ENCODE peak calls at places on chromosomes 16 and 17, in four cellular contexts. One of them, this sample, is unnamed.

GRCh38 chr17:80959330-80960036 is 32.2 kb upstream of the CHMP6 start:
- DNase-seq in Calu3: no peak
- DNase-seq in natural killer cell: no peak
- DNase-seq in endothelial cell: no peak
- DNase-seq in this sample: no peak

GRCh38 chr16:1668612-1669319 is 9.3 kb upstream of the JPT2 start:
- DNase-seq in endothelial cell: no peak
- DNase-seq in natural killer cell: no peak
- DNase-seq in Calu3: no peak
- DNase-seq in this sample: no peak

GRCh38 chr17:219696-220095 is 38.2 kb upstream of the DOC2B start:
- DNase-seq in Calu3: no peak
- DNase-seq in natural killer cell: no peak
- DNase-seq in endothelial cell: no peak
- DNase-seq in this sample: no peak

GRCh38 chr17:9676742-9677387 is 31.5 kb downstream of the USP43 start:
- DNase-seq in endothelial cell: no peak
- DNase-seq in Calu3: peak; percentile 62
- DNase-seq in natural killer cell: no peak
- DNase-seq in this sample: no peak

GRCh38 chr17:74574489-74575142 is 7.3 kb upstream of the CD300H start:
- DNase-seq in natural killer cell: no peak
- DNase-seq in endothelial cell: no peak
- DNase-seq in Calu3: no peak
- DNase-seq in this sample: no peak

GRCh38 chr16:83310816-83311215 is 497.0 kb upstream of the HSBP1 start:
- DNase-seq in natural killer cell: no peak
- DNase-seq in endothelial cell: no peak
- DNase-seq in Calu3: no peak
- DNase-seq in this sample: no peak

GRCh38 chr17:45168991-45169752 is 7.5 kb downstream of the HEXIM2 start:
- DNase-seq in natural killer cell: no peak
- DNase-seq in Calu3: no peak
- DNase-seq in endothelial cell: no peak
- DNase-seq in this sample: no peak

GRCh38 chr16:23119570-23119969 is 29.7 kb downstream of the USP31 start:
- DNase-seq in endothelial cell: no peak
- DNase-seq in Calu3: no peak
- DNase-seq in natural killer cell: no peak
- DNase-seq in this sample: no peak

GRCh38 chr17:60947100-60947499 is 269.4 kb downstream of the BCAS3 start:
- DNase-seq in endothelial cell: no peak
- DNase-seq in natural killer cell: no peak
- DNase-seq in Calu3: no peak
- DNase-seq in this sample: no peak

GRCh38 chr16:20952144-20952797 is 51.7 kb downstream of the LYRM1 start:
- DNase-seq in endothelial cell: no peak
- DNase-seq in Calu3: no peak
- DNase-seq in natural killer cell: no peak
- DNase-seq in this sample: no peak

GRCh38 chr17:44223574-44224046 is 4.1 kb upstream of the UBTF start:
- DNase-seq in Calu3: peak; percentile 88
- DNase-seq in natural killer cell: no peak
- DNase-seq in endothelial cell: no peak
- DNase-seq in this sample: no peak

GRCh38 chr17:20266806-20267458 is 200.4 kb downstream of the LGALS9B start:
- DNase-seq in endothelial cell: no peak
- DNase-seq in Calu3: no peak
- DNase-seq in natural killer cell: no peak
- DNase-seq in this sample: no peak

GRCh38 chr17:82528484-82529265 is 9.1 kb downstream of the FOXK2 start:
- DNase-seq in Calu3: peak; percentile 62
- DNase-seq in natural killer cell: no peak
- DNase-seq in endothelial cell: no peak
- DNase-seq in this sample: no peak

GRCh38 chr17:51687887-51688286 is 427.5 kb downstream of the UTP18 start:
- DNase-seq in Calu3: no peak
- DNase-seq in natural killer cell: no peak
- DNase-seq in endothelial cell: no peak
- DNase-seq in this sample: no peak

GRCh38 chr16:75632857-75633256 is 9.8 kb upstream of the ADAT1 start:
- DNase-seq in endothelial cell: no peak
- DNase-seq in natural killer cell: no peak
- DNase-seq in Calu3: no peak
- DNase-seq in this sample: no peak

GRCh38 chr17:62963296-62963695 is 2.7 kb upstream of the TANC2 start:
- DNase-seq in endothelial cell: no peak
- DNase-seq in natural killer cell: no peak
- DNase-seq in Calu3: no peak
- DNase-seq in this sample: no peak

GRCh38 chr17:32882734-32883133 is 5.8 kb upstream of the MYO1D start:
- DNase-seq in Calu3: no peak
- DNase-seq in endothelial cell: no peak
- DNase-seq in natural killer cell: no peak
- DNase-seq in this sample: no peak

GRCh38 chr17:81049973-81050551 is 15.1 kb downstream of the BAIAP2 start:
- DNase-seq in endothelial cell: no peak
- DNase-seq in natural killer cell: no peak
- DNase-seq in Calu3: peak; percentile 92
- DNase-seq in this sample: no peak

GRCh38 chr17:41511130-41511529 is 5.7 kb upstream of the KRT13 start:
- DNase-seq in Calu3: no peak
- DNase-seq in endothelial cell: no peak
- DNase-seq in natural killer cell: no peak
- DNase-seq in this sample: no peak

GRCh38 chr16:79210629-79211028 is 389.9 kb downstream of the MAF start:
- DNase-seq in Calu3: no peak
- DNase-seq in endothelial cell: no peak
- DNase-seq in natural killer cell: no peak
- DNase-seq in this sample: no peak

GRCh38 chr17:82214012-82214628 is 1.5 kb upstream of the CCDC57 start:
- DNase-seq in natural killer cell: no peak
- DNase-seq in endothelial cell: no peak
- DNase-seq in Calu3: no peak
- DNase-seq in this sample: no peak

GRCh38 chr16:57634171-57634570 is 5.7 kb downstream of the ADGRG1 start:
- DNase-seq in endothelial cell: no peak
- DNase-seq in natural killer cell: no peak
- DNase-seq in Calu3: peak; percentile 55
- DNase-seq in this sample: no peak

GRCh38 chr17:5237541-5238016 is 2.9 kb upstream of the SCIMP start:
- DNase-seq in Calu3: peak; percentile 57
- DNase-seq in endothelial cell: peak; percentile 48
- DNase-seq in natural killer cell: peak; percentile 63
- DNase-seq in this sample: no peak

GRCh38 chr16:19356024-19356952 is 61.4 kb upstream of the TMC5 start:
- DNase-seq in Calu3: no peak
- DNase-seq in endothelial cell: no peak
- DNase-seq in natural killer cell: no peak
- DNase-seq in this sample: no peak

GRCh38 chr16:72475688-72476087 is 303.7 kb upstream of the PMFBP1 start:
- DNase-seq in endothelial cell: no peak
- DNase-seq in natural killer cell: no peak
- DNase-seq in Calu3: no peak
- DNase-seq in this sample: no peak

GRCh38 chr16:81140930-81141780 is 45.0 kb upstream of the GCSH start:
- DNase-seq in natural killer cell: no peak
- DNase-seq in Calu3: peak; percentile 60
- DNase-seq in endothelial cell: peak; percentile 16
- DNase-seq in this sample: no peak

GRCh38 chr17:81726004-81726403 is 13.9 kb downstream of the SLC25A10 start:
- DNase-seq in endothelial cell: no peak
- DNase-seq in Calu3: no peak
- DNase-seq in natural killer cell: no peak
- DNase-seq in this sample: no peak

GRCh38 chr17:59149051-59149450 is 5.9 kb downstream of the SKA2 start:
- DNase-seq in natural killer cell: no peak
- DNase-seq in Calu3: no peak
- DNase-seq in endothelial cell: no peak
- DNase-seq in this sample: no peak

GRCh38 chr17:27481327-27481726 is 25.1 kb downstream of the KSR1 start:
- DNase-seq in endothelial cell: no peak
- DNase-seq in natural killer cell: peak; percentile 34
- DNase-seq in Calu3: no peak
- DNase-seq in this sample: no peak

GRCh38 chr16:474420-475122 is 49.1 kb downstream of the RAB11FIP3 start:
- DNase-seq in Calu3: peak; percentile 26
- DNase-seq in natural killer cell: no peak
- DNase-seq in endothelial cell: no peak
- DNase-seq in this sample: no peak

GRCh38 chr17:54882371-54882770 is 18.3 kb upstream of the TOM1L1 start:
- DNase-seq in Calu3: no peak
- DNase-seq in natural killer cell: no peak
- DNase-seq in endothelial cell: no peak
- DNase-seq in this sample: no peak

GRCh38 chr17:78607061-78607460 is 29.9 kb upstream of the DNAH17 start:
- DNase-seq in natural killer cell: no peak
- DNase-seq in Calu3: no peak
- DNase-seq in endothelial cell: no peak
- DNase-seq in this sample: no peak

GRCh38 chr17:27848941-27849340 is 44.2 kb downstream of the LYRM9 start:
- DNase-seq in endothelial cell: no peak
- DNase-seq in natural killer cell: no peak
- DNase-seq in Calu3: no peak
- DNase-seq in this sample: no peak

GRCh38 chr17:38885728-38886642 is 16.1 kb downstream of the LASP1 start:
- DNase-seq in Calu3: no peak
- DNase-seq in endothelial cell: no peak
- DNase-seq in natural killer cell: no peak
- DNase-seq in this sample: no peak

GRCh38 chr17:62965149-62965648 is 836 bp upstream of the TANC2 start:
- DNase-seq in endothelial cell: no peak
- DNase-seq in Calu3: no peak
- DNase-seq in natural killer cell: no peak
- DNase-seq in this sample: no peak

GRCh38 chr17:79923974-79924638 is 84.9 kb upstream of the CBX4 start:
- DNase-seq in endothelial cell: peak; percentile 95
- DNase-seq in natural killer cell: no peak
- DNase-seq in Calu3: peak; percentile 59
- DNase-seq in this sample: no peak

GRCh38 chr16:68275611-68276191 is 11.4 kb downstream of the SLC7A6 start:
- DNase-seq in Calu3: no peak
- DNase-seq in endothelial cell: no peak
- DNase-seq in natural killer cell: no peak
- DNase-seq in this sample: no peak

GRCh38 chr16:14388243-14388642 is 241.8 kb downstream of the PARN start:
- DNase-seq in Calu3: no peak
- DNase-seq in endothelial cell: no peak
- DNase-seq in natural killer cell: no peak
- DNase-seq in this sample: no peak

GRCh38 chr16:2858245-2859025 is 465 bp upstream of the PRSS22 start:
- DNase-seq in natural killer cell: no peak
- DNase-seq in Calu3: peak; percentile 98
- DNase-seq in endothelial cell: no peak
- DNase-seq in this sample: no peak

DNA sequence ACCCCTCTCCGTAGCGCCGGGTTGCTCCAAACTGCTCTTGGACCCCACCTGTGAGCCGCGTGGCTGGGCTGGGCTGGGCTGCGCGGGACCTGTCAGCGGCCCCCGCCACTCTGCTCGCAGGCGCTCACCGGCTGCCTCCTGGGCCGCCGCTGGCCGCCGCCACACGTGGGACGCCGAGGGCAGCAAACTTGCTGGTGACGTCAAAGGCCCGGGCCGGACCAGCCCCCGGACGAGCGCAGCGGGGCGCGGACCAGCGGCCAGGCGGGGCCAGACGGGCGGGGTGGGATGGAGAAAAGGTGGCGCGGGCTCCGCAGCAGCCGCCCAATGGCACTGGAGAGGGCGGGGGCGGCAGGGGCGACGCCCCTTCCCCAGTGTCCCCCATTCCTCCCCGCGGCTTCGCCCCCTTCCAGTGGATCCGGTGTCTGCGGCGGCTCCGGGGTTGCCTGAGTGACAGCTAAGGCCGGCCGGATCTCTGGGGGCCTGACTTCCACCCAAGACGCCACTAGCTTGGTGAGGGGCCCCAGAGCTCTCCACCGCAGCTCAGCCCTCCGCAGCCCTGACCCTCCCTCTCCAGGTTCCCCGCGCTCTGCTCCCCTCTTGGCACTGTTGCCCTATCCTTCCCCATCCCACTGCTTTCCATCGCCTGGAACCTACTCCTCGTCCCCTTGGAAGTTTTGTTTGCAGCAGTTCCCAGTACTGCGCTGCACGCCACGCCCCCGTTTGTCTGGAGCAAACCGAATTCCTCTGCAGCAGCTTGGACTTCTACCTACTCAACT is at the start of gene HS3ST3A1:
- DNase-seq in endothelial cell: peak; percentile 63
- DNase-seq in natural killer cell: no peak
- DNase-seq in Calu3: peak; percentile 7
- DNase-seq in this sample: no peak
- TF ChIP-seq CTCF in endothelial cell: no peak
- TF ChIP-seq CTCF in natural killer cell: no peak
- TF ChIP-seq CTCF in Calu3: no peak
- TF ChIP-seq CTCF in this sample: no peak

GRCh38 chr16:70759666-70760065 is 41.3 kb downstream of the VAC14 start:
- DNase-seq in Calu3: no peak
- DNase-seq in endothelial cell: no peak
- DNase-seq in natural killer cell: no peak
- DNase-seq in this sample: no peak
- TF ChIP-seq CTCF in Calu3: no peak
- TF ChIP-seq CTCF in endothelial cell: no peak
- TF ChIP-seq CTCF in natural killer cell: no peak
- TF ChIP-seq CTCF in this sample: no peak

GRCh38 chr17:17034028-17034427 is 8.2 kb upstream of the MPRIP start:
- DNase-seq in Calu3: no peak
- DNase-seq in endothelial cell: no peak
- DNase-seq in natural killer cell: no peak
- DNase-seq in this sample: no peak

GRCh38 chr17:17029938-17030337 is 12.3 kb upstream of the MPRIP start:
- DNase-seq in natural killer cell: no peak
- DNase-seq in Calu3: no peak
- DNase-seq in endothelial cell: no peak
- DNase-seq in this sample: no peak

GRCh38 chr17:17033466-17033865 is 8.8 kb upstream of the MPRIP start:
- DNase-seq in natural killer cell: no peak
- DNase-seq in Calu3: no peak
- DNase-seq in endothelial cell: no peak
- DNase-seq in this sample: no peak

GRCh38 chr17:17030515-17031211 is 11.6 kb upstream of the MPRIP start:
- DNase-seq in endothelial cell: no peak
- DNase-seq in Calu3: no peak
- DNase-seq in natural killer cell: no peak
- DNase-seq in this sample: no peak

GRCh38 chr17:17032131-17032692 is 10.0 kb upstream of the MPRIP start:
- DNase-seq in Calu3: peak; percentile 73
- DNase-seq in natural killer cell: no peak
- DNase-seq in endothelial cell: no peak
- DNase-seq in this sample: no peak
- TF ChIP-seq CTCF in Calu3: no peak
- TF ChIP-seq CTCF in natural killer cell: no peak
- TF ChIP-seq CTCF in endothelial cell: no peak
- TF ChIP-seq CTCF in this sample: no peak

GRCh38 chr16:27445502-27446175 is 43.7 kb downstream of the IL21R start:
- DNase-seq in endothelial cell: no peak
- DNase-seq in Calu3: no peak
- DNase-seq in natural killer cell: no peak
- DNase-seq in this sample: no peak
- TF ChIP-seq CTCF in endothelial cell: no peak
- TF ChIP-seq CTCF in Calu3: no peak
- TF ChIP-seq CTCF in natural killer cell: no peak
- TF ChIP-seq CTCF in this sample: no peak